ENCODE peak calls at places on chromosome 16, in five cellular contexts. One of them, this sample, is unnamed.

GRCh38 chr16:1153480-1154160 is 714 bp downstream of the CACNA1H start:
- DNase-seq in A549: peak
- DNase-seq in heart right ventricle: no peak
- DNase-seq in lung: no peak
- DNase-seq in pancreas: no peak
- DNase-seq in this sample: no peak

GRCh38 chr16:85987750-85988078 is 88.8 kb downstream of the IRF8 start:
- DNase-seq in A549: peak
- DNase-seq in heart right ventricle: no peak
- DNase-seq in lung: no peak
- DNase-seq in pancreas: no peak
- DNase-seq in this sample: no peak

GRCh38 chr16:71917900-71918299 is 22.6 kb downstream of the IST1 start:
- DNase-seq in A549: no peak
- DNase-seq in heart right ventricle: no peak
- DNase-seq in lung: no peak
- DNase-seq in pancreas: no peak
- DNase-seq in this sample: no peak

GRCh38 chr16:81600275-81600674 is 155.7 kb downstream of the CMIP start:
- DNase-seq in A549: no peak
- DNase-seq in heart right ventricle: no peak
- DNase-seq in lung: no peak
- DNase-seq in pancreas: no peak
- DNase-seq in this sample: no peak

GRCh38 chr16:58020628-58021521 is 4.7 kb upstream of the MMP15 start:
- DNase-seq in A549: peak
- DNase-seq in heart right ventricle: peak
- DNase-seq in lung: peak
- DNase-seq in pancreas: peak
- DNase-seq in this sample: peak

GRCh38 chr16:81429045-81429521 is 15.5 kb upstream of the CMIP start:
- DNase-seq in A549: no peak
- DNase-seq in heart right ventricle: no peak
- DNase-seq in lung: no peak
- DNase-seq in pancreas: peak
- DNase-seq in this sample: peak

GRCh38 chr16:53968454-53968853 is 264.5 kb downstream of the FTO start:
- DNase-seq in A549: no peak
- DNase-seq in heart right ventricle: no peak
- DNase-seq in lung: no peak
- DNase-seq in pancreas: no peak
- DNase-seq in this sample: no peak

GRCh38 chr16:4317471-4318170 is 1.8 kb downstream of the GLIS2 start:
- DNase-seq in A549: no peak
- DNase-seq in heart right ventricle: no peak
- DNase-seq in lung: no peak
- DNase-seq in pancreas: peak
- DNase-seq in this sample: peak

GRCh38 chr16:47970291-47970931 is 185.4 kb downstream of the ABCC12 start:
- DNase-seq in A549: peak
- DNase-seq in heart right ventricle: no peak
- DNase-seq in lung: no peak
- DNase-seq in pancreas: no peak
- DNase-seq in this sample: no peak

GRCh38 chr16:64184156-64184555 is 937.7 kb downstream of the CDH11 start:
- DNase-seq in A549: no peak
- DNase-seq in heart right ventricle: no peak
- DNase-seq in lung: no peak
- DNase-seq in pancreas: no peak
- DNase-seq in this sample: no peak

GRCh38 chr16:88634141-88634993 is 4.0 kb upstream of the IL17C start:
- DNase-seq in A549: no peak
- DNase-seq in heart right ventricle: peak
- DNase-seq in lung: peak
- DNase-seq in pancreas: no peak
- DNase-seq in this sample: peak

DNA sequence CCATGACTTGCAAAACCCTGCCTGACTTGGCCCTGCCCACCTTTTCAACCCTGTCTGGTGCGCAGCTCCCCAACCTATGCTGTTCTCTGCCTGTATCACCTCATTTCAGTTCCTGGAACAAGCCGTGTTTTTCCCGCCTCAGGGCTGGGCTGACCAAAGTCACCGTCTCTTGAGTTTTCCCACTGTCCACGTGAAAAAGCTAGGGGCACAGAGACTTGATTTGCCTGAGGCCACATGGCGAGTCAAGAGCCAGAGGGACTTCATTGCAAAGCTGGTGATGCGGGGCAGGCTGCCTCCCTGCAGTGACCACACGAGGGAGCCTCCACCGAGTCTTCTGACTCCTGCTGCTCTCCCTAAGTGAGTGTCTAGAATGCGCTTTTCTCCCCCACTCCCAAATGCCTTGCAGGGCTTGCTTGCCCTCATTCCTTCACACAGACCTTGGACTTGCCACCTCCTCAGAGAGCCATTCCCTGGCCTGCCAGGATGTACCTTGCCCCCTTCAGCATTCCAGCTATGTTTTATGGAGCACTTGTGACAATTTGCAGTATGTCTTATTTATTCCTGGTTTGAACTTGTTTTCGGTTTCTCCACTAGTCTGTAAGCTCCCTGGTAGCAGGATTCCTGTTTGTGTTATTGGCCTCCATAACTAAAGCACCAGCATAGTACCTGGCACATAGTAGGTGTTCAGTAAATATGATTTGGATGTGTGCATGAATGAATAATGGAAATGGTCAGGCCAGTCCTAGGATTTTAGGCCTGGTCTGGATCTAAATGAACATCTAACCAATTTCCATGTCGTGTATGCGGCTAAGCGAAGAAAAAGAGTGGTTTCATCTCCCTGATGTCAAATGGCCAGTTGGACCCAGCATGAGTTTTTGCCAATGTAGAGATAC is 252.3 kb downstream of the SNX29 start:
- DNase-seq in A549: peak
- DNase-seq in heart right ventricle: peak
- DNase-seq in lung: no peak
- DNase-seq in pancreas: peak
- DNase-seq in this sample: peak
- TF ChIP-seq CTCF in A549: peak
- TF ChIP-seq CTCF in heart right ventricle: peak
- TF ChIP-seq CTCF in lung: no peak
- TF ChIP-seq CTCF in pancreas: no peak
- TF ChIP-seq CTCF in this sample: no peak

DNA sequence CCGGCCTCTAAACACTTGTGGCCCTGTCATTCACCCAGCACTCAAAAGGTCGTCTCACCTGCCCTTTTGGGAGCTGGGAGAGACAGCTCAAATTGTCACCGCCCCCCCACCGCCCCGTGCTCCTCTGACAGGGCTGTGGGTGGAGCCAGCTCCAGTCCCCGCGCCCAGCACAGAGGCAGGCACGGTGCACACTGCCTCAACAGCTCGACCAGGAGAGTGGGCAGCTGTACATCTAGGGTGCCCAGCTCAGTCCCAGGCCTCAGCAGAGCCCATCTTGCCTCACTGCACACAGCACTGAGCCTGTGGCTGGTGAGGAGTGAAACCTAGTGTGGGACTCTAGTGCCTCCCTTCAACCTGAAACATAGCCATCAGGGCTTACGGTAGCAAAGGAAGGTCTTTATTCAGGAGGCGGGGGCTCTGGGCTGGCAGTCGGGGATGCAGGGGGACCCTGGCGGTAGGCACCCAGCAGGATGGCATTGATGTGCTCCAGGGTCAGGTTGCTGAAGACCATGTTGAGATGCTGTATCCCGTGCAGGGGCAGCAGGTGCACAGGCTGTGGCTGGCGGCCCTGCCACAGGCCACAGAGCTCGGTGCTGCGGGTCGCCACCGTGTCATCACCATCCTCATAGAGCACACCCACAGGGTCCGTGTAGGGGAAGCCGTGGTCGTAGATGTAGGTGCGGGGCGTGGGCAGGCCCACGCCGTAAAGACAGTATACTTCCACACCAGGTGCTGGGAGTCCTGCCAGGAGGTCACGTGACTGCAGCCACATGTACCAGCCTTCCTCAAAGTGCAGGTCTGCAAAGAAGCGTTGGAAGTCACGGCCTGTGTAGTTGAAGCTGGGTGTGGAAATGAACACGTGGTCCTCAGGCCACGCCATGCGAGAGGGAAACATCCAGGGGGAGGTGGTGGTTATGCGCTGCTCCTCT is 3.1 kb upstream of the PSMB10 start:
- DNase-seq in A549: no peak
- DNase-seq in heart right ventricle: no peak
- DNase-seq in lung: no peak
- DNase-seq in pancreas: peak
- DNase-seq in this sample: peak
- TF ChIP-seq CTCF in A549: no peak
- TF ChIP-seq CTCF in heart right ventricle: no peak
- TF ChIP-seq CTCF in lung: no peak
- TF ChIP-seq CTCF in pancreas: no peak
- TF ChIP-seq CTCF in this sample: no peak

DNA sequence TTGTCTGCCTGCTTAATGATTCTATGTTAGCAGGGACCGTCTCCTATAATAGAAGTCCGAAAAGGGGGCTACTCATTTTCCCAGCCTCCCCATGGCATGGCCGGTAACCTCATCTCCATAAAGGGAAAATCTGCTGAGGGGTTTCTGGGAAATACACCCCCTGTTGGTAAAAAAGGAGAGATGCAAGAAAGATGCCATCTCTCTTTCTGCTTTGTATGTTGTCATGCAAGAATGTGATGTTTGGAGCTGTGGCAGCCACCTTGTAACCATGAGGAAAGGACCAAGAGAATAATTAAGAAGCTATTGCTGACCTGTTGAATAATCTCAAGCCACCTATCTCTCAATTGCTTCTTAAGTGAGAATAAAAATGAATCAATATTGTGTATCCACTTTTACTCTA is 94.8 kb upstream of the XYLT1 start:
- DNase-seq in A549: no peak
- DNase-seq in heart right ventricle: no peak
- DNase-seq in lung: no peak
- DNase-seq in pancreas: no peak
- DNase-seq in this sample: no peak
- TF ChIP-seq CTCF in A549: no peak
- TF ChIP-seq CTCF in heart right ventricle: no peak
- TF ChIP-seq CTCF in lung: no peak
- TF ChIP-seq CTCF in pancreas: no peak
- TF ChIP-seq CTCF in this sample: no peak

GRCh38 chr16:87172632-87173031 is 144.6 kb downstream of the C16orf95 start:
- DNase-seq in A549: no peak
- DNase-seq in heart right ventricle: no peak
- DNase-seq in lung: no peak
- DNase-seq in pancreas: no peak
- DNase-seq in this sample: no peak
- TF ChIP-seq CTCF in A549: no peak
- TF ChIP-seq CTCF in heart right ventricle: no peak
- TF ChIP-seq CTCF in lung: no peak
- TF ChIP-seq CTCF in pancreas: no peak
- TF ChIP-seq CTCF in this sample: no peak

DNA sequence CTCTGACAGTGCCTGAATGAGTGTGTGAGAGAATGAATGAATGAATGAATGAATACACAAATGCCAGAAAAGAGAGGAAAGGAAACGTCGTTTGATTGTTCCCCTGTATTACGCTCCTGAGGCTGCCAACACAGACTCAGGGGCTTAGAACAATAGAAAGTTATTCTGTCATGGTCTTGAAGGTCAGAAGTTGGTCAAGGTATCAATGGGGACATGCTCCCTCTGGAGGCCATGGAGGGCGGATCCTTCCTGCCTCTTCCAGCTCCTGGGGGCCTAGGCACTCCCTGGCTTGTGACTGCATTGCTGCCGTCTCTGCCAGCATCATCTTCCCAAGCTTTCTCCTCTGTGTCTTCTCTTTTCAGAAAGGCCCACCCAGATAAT is 1.5 kb upstream of the SLC38A8 start:
- DNase-seq in A549: peak
- DNase-seq in heart right ventricle: no peak
- DNase-seq in lung: no peak
- DNase-seq in pancreas: no peak
- DNase-seq in this sample: no peak
- TF ChIP-seq CTCF in A549: peak
- TF ChIP-seq CTCF in heart right ventricle: peak
- TF ChIP-seq CTCF in lung: no peak
- TF ChIP-seq CTCF in pancreas: no peak
- TF ChIP-seq CTCF in this sample: no peak

GRCh38 chr16:51821527-51821926 is 670.5 kb upstream of the SALL1 start:
- DNase-seq in A549: no peak
- DNase-seq in heart right ventricle: no peak
- DNase-seq in lung: no peak
- DNase-seq in pancreas: no peak
- DNase-seq in this sample: no peak

GRCh38 chr16:51815527-51815926 is 664.5 kb upstream of the SALL1 start:
- DNase-seq in A549: no peak
- DNase-seq in heart right ventricle: no peak
- DNase-seq in lung: no peak
- DNase-seq in pancreas: no peak
- DNase-seq in this sample: no peak

GRCh38 chr16:51816929-51817328 is 665.9 kb upstream of the SALL1 start:
- DNase-seq in A549: no peak
- DNase-seq in heart right ventricle: no peak
- DNase-seq in lung: no peak
- DNase-seq in pancreas: no peak
- DNase-seq in this sample: peak

GRCh38 chr16:51820176-51820575 is 669.1 kb upstream of the SALL1 start:
- DNase-seq in A549: no peak
- DNase-seq in heart right ventricle: no peak
- DNase-seq in lung: no peak
- DNase-seq in pancreas: no peak
- DNase-seq in this sample: no peak

DNA sequence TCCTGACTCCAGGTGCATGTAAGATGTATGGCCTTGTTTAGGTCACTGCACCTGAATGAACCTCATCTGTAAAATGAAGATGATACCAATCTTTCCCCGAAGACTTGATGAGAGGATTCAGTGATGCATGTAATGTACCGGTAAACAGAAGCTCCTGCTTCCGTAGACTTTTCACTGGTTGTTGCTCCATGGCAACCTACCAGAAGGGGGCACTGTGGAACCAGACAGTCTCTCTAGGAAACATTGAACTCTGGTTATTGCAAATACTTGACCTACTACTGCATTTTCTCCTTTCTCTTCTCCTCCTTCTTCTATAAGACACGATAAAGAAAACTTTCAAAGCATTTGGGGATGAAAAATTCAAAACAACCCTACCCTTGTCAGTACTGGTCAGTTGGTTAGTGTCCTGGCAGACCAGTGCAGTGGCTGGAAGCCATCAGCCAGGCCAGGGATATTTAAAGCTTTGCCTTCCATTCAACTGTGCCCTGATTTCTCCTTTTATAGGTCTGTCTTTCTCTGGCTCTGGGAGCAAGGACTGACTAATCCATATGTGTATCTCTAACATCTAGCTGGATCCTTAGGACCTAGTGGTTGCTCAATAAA is 667.4 kb upstream of the SALL1 start:
- DNase-seq in A549: no peak
- DNase-seq in heart right ventricle: no peak
- DNase-seq in lung: no peak
- DNase-seq in pancreas: peak
- DNase-seq in this sample: peak
- TF ChIP-seq CTCF in A549: peak
- TF ChIP-seq CTCF in heart right ventricle: peak
- TF ChIP-seq CTCF in lung: peak
- TF ChIP-seq CTCF in pancreas: peak
- TF ChIP-seq CTCF in this sample: peak